ENCODE peak calls at places on chromosomes 11 and 22, in ten cellular contexts. One of them, this sample, is unnamed. For H3K4me1, the result is how much of the 10 kb centered on the place peaks cover.

GRCh38 chr11:10606536-10607208 is 38.2 kb upstream of the LYVE1 start:
- DNase-seq in IMR-90: peak
- DNase-seq in right lobe of liver: no peak
- DNase-seq in endodermal cell: no peak
- DNase-seq in cardiac muscle cell: peak
- DNase-seq in psoas muscle: no peak
- DNase-seq in DND-41: no peak
- DNase-seq in left ventricle myocardium inferior: no peak
- DNase-seq in naive thymus-derived CD4-positive, alpha-beta T cell: no peak
- DNase-seq in body of pancreas: no peak
- DNase-seq in this sample: no peak

GRCh38 chr22:28111501-28111900 is 192.4 kb upstream of the PITPNB start:
- DNase-seq in IMR-90: no peak
- DNase-seq in right lobe of liver: no peak
- DNase-seq in endodermal cell: no peak
- DNase-seq in cardiac muscle cell: no peak
- DNase-seq in psoas muscle: no peak
- DNase-seq in DND-41: no peak
- DNase-seq in left ventricle myocardium inferior: no peak
- DNase-seq in naive thymus-derived CD4-positive, alpha-beta T cell: no peak
- DNase-seq in body of pancreas: no peak
- DNase-seq in this sample: no peak

GRCh38 chr11:72621008-72621610 is 53.1 kb downstream of the PDE2A start:
- DNase-seq in IMR-90: no peak
- DNase-seq in right lobe of liver: no peak
- DNase-seq in endodermal cell: no peak
- DNase-seq in cardiac muscle cell: no peak
- DNase-seq in psoas muscle: no peak
- DNase-seq in DND-41: peak
- DNase-seq in left ventricle myocardium inferior: no peak
- DNase-seq in naive thymus-derived CD4-positive, alpha-beta T cell: no peak
- DNase-seq in body of pancreas: no peak
- DNase-seq in this sample: peak

GRCh38 chr22:16601437-16602223 is 9.0 kb upstream of the CCT8L2 start:
- DNase-seq in IMR-90: no peak
- DNase-seq in right lobe of liver: no peak
- DNase-seq in endodermal cell: no peak
- DNase-seq in cardiac muscle cell: no peak
- DNase-seq in psoas muscle: peak
- DNase-seq in DND-41: peak
- DNase-seq in left ventricle myocardium inferior: peak
- DNase-seq in naive thymus-derived CD4-positive, alpha-beta T cell: no peak
- DNase-seq in body of pancreas: peak
- DNase-seq in this sample: no peak

GRCh38 chr11:47971501-47971900 is 8.9 kb upstream of the PTPRJ start:
- DNase-seq in IMR-90: no peak
- DNase-seq in right lobe of liver: no peak
- DNase-seq in endodermal cell: no peak
- DNase-seq in cardiac muscle cell: no peak
- DNase-seq in psoas muscle: no peak
- DNase-seq in DND-41: no peak
- DNase-seq in left ventricle myocardium inferior: no peak
- DNase-seq in naive thymus-derived CD4-positive, alpha-beta T cell: no peak
- DNase-seq in body of pancreas: no peak
- DNase-seq in this sample: no peak

GRCh38 chr22:31230871-31231621 is 18.9 kb downstream of the LIMK2 start:
- DNase-seq in IMR-90: peak
- DNase-seq in right lobe of liver: no peak
- DNase-seq in endodermal cell: peak
- DNase-seq in cardiac muscle cell: peak
- DNase-seq in psoas muscle: no peak
- DNase-seq in DND-41: peak
- DNase-seq in left ventricle myocardium inferior: no peak
- DNase-seq in naive thymus-derived CD4-positive, alpha-beta T cell: peak
- DNase-seq in body of pancreas: peak
- DNase-seq in this sample: peak

GRCh38 chr11:120612363-120613263 is 101.1 kb downstream of the GRIK4 start:
- DNase-seq in IMR-90: peak
- DNase-seq in right lobe of liver: no peak
- DNase-seq in endodermal cell: no peak
- DNase-seq in cardiac muscle cell: peak
- DNase-seq in psoas muscle: no peak
- DNase-seq in DND-41: no peak
- DNase-seq in left ventricle myocardium inferior: peak
- DNase-seq in naive thymus-derived CD4-positive, alpha-beta T cell: no peak
- DNase-seq in body of pancreas: no peak
- DNase-seq in this sample: no peak

GRCh38 chr22:37259540-37260029 is 15.5 kb upstream of the RAC2 start:
- DNase-seq in IMR-90: peak
- DNase-seq in right lobe of liver: peak
- DNase-seq in endodermal cell: peak
- DNase-seq in cardiac muscle cell: peak
- DNase-seq in psoas muscle: no peak
- DNase-seq in DND-41: no peak
- DNase-seq in left ventricle myocardium inferior: no peak
- DNase-seq in naive thymus-derived CD4-positive, alpha-beta T cell: no peak
- DNase-seq in body of pancreas: no peak
- DNase-seq in this sample: no peak

GRCh38 chr11:66668653-66669430 is 8.8 kb downstream of the RBM4B start:
- DNase-seq in IMR-90: no peak
- DNase-seq in right lobe of liver: no peak
- DNase-seq in endodermal cell: no peak
- DNase-seq in cardiac muscle cell: no peak
- DNase-seq in psoas muscle: no peak
- DNase-seq in DND-41: no peak
- DNase-seq in left ventricle myocardium inferior: no peak
- DNase-seq in naive thymus-derived CD4-positive, alpha-beta T cell: no peak
- DNase-seq in body of pancreas: no peak
- DNase-seq in this sample: no peak

GRCh38 chr22:24434472-24435322 is 7.3 kb downstream of the ADORA2A start:
- DNase-seq in IMR-90: no peak
- DNase-seq in right lobe of liver: no peak
- DNase-seq in endodermal cell: peak
- DNase-seq in cardiac muscle cell: peak
- DNase-seq in psoas muscle: no peak
- DNase-seq in DND-41: peak
- DNase-seq in left ventricle myocardium inferior: no peak
- DNase-seq in naive thymus-derived CD4-positive, alpha-beta T cell: peak
- DNase-seq in body of pancreas: no peak
- DNase-seq in this sample: peak

GRCh38 chr11:101974255-101974654 is 57.9 kb upstream of the ANGPTL5 start:
- DNase-seq in IMR-90: peak
- DNase-seq in right lobe of liver: no peak
- DNase-seq in endodermal cell: no peak
- DNase-seq in cardiac muscle cell: peak
- DNase-seq in psoas muscle: no peak
- DNase-seq in DND-41: no peak
- DNase-seq in left ventricle myocardium inferior: no peak
- DNase-seq in naive thymus-derived CD4-positive, alpha-beta T cell: no peak
- DNase-seq in body of pancreas: no peak
- DNase-seq in this sample: no peak

GRCh38 chr22:31344369-31345330 is 1.5 kb downstream of the PATZ1 start:
- DNase-seq in IMR-90: peak
- DNase-seq in right lobe of liver: peak
- DNase-seq in endodermal cell: no peak
- DNase-seq in cardiac muscle cell: peak
- DNase-seq in psoas muscle: peak
- DNase-seq in DND-41: peak
- DNase-seq in left ventricle myocardium inferior: peak
- DNase-seq in naive thymus-derived CD4-positive, alpha-beta T cell: peak
- DNase-seq in body of pancreas: peak
- DNase-seq in this sample: peak

GRCh38 chr11:16986434-16987204 is 27.6 kb downstream of the PLEKHA7 start:
- DNase-seq in IMR-90: no peak
- DNase-seq in right lobe of liver: peak
- DNase-seq in endodermal cell: peak
- DNase-seq in cardiac muscle cell: peak
- DNase-seq in psoas muscle: no peak
- DNase-seq in DND-41: peak
- DNase-seq in left ventricle myocardium inferior: no peak
- DNase-seq in naive thymus-derived CD4-positive, alpha-beta T cell: peak
- DNase-seq in body of pancreas: peak
- DNase-seq in this sample: peak

GRCh38 chr11:80620867-80621266 is 1180.0 kb upstream of the TENM4 start:
- DNase-seq in IMR-90: no peak
- DNase-seq in right lobe of liver: no peak
- DNase-seq in endodermal cell: no peak
- DNase-seq in cardiac muscle cell: no peak
- DNase-seq in psoas muscle: no peak
- DNase-seq in DND-41: no peak
- DNase-seq in left ventricle myocardium inferior: no peak
- DNase-seq in naive thymus-derived CD4-positive, alpha-beta T cell: no peak
- DNase-seq in body of pancreas: no peak
- DNase-seq in this sample: no peak

GRCh38 chr11:113778111-113778910 is 1.3 kb upstream of the CLDN25 start:
- DNase-seq in IMR-90: peak
- DNase-seq in right lobe of liver: no peak
- DNase-seq in endodermal cell: no peak
- DNase-seq in cardiac muscle cell: peak
- DNase-seq in psoas muscle: peak
- DNase-seq in DND-41: no peak
- DNase-seq in left ventricle myocardium inferior: no peak
- DNase-seq in naive thymus-derived CD4-positive, alpha-beta T cell: no peak
- DNase-seq in body of pancreas: peak
- DNase-seq in this sample: no peak

GRCh38 chr11:61814242-61814957 is 2.4 kb downstream of the FADS1 start:
- DNase-seq in IMR-90: no peak
- DNase-seq in right lobe of liver: no peak
- DNase-seq in endodermal cell: peak
- DNase-seq in cardiac muscle cell: peak
- DNase-seq in psoas muscle: peak
- DNase-seq in DND-41: peak
- DNase-seq in left ventricle myocardium inferior: no peak
- DNase-seq in naive thymus-derived CD4-positive, alpha-beta T cell: no peak
- DNase-seq in body of pancreas: peak
- DNase-seq in this sample: no peak
- H3K27ac ChIP-seq in IMR-90: peak
- H3K27ac ChIP-seq in right lobe of liver: peak
- H3K27ac ChIP-seq in endodermal cell: peak
- H3K27ac ChIP-seq in cardiac muscle cell: peak
- H3K27ac ChIP-seq in psoas muscle: peak
- H3K27ac ChIP-seq in DND-41: peak
- H3K27ac ChIP-seq in left ventricle myocardium inferior: peak
- H3K27ac ChIP-seq in naive thymus-derived CD4-positive, alpha-beta T cell: no peak
- H3K27ac ChIP-seq in body of pancreas: peak
- H3K27ac ChIP-seq in this sample: no peak

DNA sequence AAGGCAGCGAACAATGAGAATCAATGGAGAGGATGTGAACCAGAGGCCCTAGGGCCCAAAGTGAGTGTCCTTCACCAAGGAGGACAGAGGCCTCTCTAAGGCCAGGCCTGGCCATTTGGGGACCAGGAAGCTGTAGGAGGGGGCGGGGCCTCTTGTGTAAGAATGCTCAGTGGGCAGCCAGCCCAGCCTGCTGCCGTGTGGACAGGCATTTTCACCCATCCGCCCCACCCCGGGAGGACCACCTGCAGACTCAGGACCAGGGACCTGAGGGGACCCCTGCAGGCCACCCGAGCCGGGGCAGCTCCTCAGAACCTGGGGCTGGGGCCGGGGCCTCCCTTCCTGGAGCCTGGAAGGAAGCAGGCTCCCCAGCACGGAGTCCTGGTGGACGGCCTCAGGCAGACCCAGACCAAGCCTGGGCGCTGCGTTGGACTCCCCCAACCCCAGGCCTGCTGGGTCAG is 1.7 kb upstream of the TRABD start:
- DNase-seq in IMR-90: peak
- DNase-seq in right lobe of liver: peak
- DNase-seq in endodermal cell: peak
- DNase-seq in cardiac muscle cell: peak
- DNase-seq in psoas muscle: peak
- DNase-seq in DND-41: no peak
- DNase-seq in left ventricle myocardium inferior: peak
- DNase-seq in naive thymus-derived CD4-positive, alpha-beta T cell: no peak
- DNase-seq in body of pancreas: peak
- DNase-seq in this sample: peak
- H3K4me3 ChIP-seq in IMR-90: no peak
- H3K4me3 ChIP-seq in right lobe of liver: no peak
- H3K4me3 ChIP-seq in endodermal cell: no peak
- H3K4me3 ChIP-seq in cardiac muscle cell: no peak
- H3K4me3 ChIP-seq in psoas muscle: no peak
- H3K4me3 ChIP-seq in DND-41: no peak
- H3K4me3 ChIP-seq in left ventricle myocardium inferior: peak
- H3K4me3 ChIP-seq in naive thymus-derived CD4-positive, alpha-beta T cell: no peak
- H3K4me3 ChIP-seq in body of pancreas: no peak
- H3K4me3 ChIP-seq in this sample: no peak

DNA sequence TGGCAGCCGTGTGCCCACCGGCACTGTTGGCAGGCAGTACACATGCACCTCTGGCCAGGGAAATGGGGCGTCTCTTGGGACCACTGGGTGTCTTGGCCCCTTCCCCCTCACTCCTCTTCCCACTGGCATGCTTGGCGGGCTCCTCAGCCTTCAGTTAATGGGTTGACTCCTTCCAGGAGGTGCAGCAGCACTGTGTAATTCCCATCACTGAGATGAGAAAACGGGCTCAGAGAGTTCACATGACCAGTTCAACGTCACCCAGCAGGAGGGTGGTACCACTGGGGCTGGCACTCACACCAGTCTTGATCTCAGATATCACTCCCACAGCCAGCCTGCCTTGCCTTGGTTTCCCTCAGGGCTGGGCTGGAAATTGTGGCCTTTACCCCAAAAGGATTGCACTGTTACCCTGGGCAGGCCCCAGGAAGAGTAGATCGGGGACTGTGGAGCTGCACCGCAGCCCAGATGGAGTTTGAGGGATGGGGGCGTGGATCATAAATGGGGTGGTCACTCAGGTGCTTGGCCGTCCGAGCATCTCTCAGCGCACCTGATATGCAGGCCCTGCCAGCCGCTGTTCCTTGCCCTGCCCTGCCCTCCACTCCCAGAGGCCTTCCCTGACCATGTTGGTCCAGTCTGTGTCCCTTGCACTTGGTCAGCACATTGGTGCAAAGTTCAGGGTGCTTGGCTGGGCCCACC is 16.9 kb downstream of the CAPN5 start:
- DNase-seq in IMR-90: no peak
- DNase-seq in right lobe of liver: no peak
- DNase-seq in endodermal cell: no peak
- DNase-seq in cardiac muscle cell: no peak
- DNase-seq in psoas muscle: no peak
- DNase-seq in DND-41: no peak
- DNase-seq in left ventricle myocardium inferior: no peak
- DNase-seq in naive thymus-derived CD4-positive, alpha-beta T cell: no peak
- DNase-seq in body of pancreas: no peak
- DNase-seq in this sample: no peak
- H3K4me1 ChIP-seq in IMR-90: under half
- H3K4me1 ChIP-seq in right lobe of liver: under half
- H3K4me1 ChIP-seq in endodermal cell: under half
- H3K4me1 ChIP-seq in cardiac muscle cell: under half
- H3K4me1 ChIP-seq in psoas muscle: under half
- H3K4me1 ChIP-seq in DND-41: under half
- H3K4me1 ChIP-seq in left ventricle myocardium inferior: under half
- H3K4me1 ChIP-seq in naive thymus-derived CD4-positive, alpha-beta T cell: under half
- H3K4me1 ChIP-seq in body of pancreas: under half
- H3K4me1 ChIP-seq in this sample: under half

DNA sequence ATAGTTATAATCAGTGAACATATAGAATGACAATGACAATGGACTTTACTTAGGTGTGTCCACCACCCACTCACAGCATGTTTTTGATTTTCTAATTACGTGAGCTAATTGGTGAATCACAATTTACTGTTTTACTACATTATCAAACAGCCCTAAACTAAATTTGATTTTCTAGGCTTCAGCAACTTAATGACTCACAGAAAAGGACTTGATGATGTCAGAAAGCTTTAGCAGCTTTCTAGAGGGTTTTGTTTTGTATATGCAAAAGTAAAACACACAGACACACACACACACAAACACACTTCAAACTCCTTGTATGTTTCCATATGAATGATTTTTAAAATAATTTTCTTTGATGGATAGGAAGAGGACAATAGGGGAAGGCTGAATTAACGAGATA is 878.6 kb upstream of the CCDC90B start:
- DNase-seq in IMR-90: no peak
- DNase-seq in right lobe of liver: no peak
- DNase-seq in endodermal cell: no peak
- DNase-seq in cardiac muscle cell: no peak
- DNase-seq in psoas muscle: no peak
- DNase-seq in DND-41: no peak
- DNase-seq in left ventricle myocardium inferior: no peak
- DNase-seq in naive thymus-derived CD4-positive, alpha-beta T cell: no peak
- DNase-seq in body of pancreas: no peak
- DNase-seq in this sample: no peak
- H3K27ac ChIP-seq in IMR-90: no peak
- H3K27ac ChIP-seq in right lobe of liver: no peak
- H3K27ac ChIP-seq in endodermal cell: no peak
- H3K27ac ChIP-seq in cardiac muscle cell: no peak
- H3K27ac ChIP-seq in psoas muscle: no peak
- H3K27ac ChIP-seq in DND-41: no peak
- H3K27ac ChIP-seq in left ventricle myocardium inferior: no peak
- H3K27ac ChIP-seq in naive thymus-derived CD4-positive, alpha-beta T cell: no peak
- H3K27ac ChIP-seq in body of pancreas: no peak
- H3K27ac ChIP-seq in this sample: no peak

This sample was measured in CD4-positive, alpha-beta memory T cell.